ENCODE peak calls at places on chromosomes 16 and 17, in six cellular contexts. D, C, O, P, E and I are unnamed samples.

GRCh38 chr17:55005520-55005919 is 37.0 kb downstream of the STXBP4 start:
- DNase-seq in D (peak; percentile 20), O (no peak), E (no peak), C (no peak), P (peak; percentile 69), I (peak; percentile 32)

GRCh38 chr17:4599505-4600281 is 15.4 kb downstream of the SMTNL2 start:
- DNase-seq in E (no peak), P (peak; percentile 19), O (no peak), C (no peak), D (peak; percentile 53), I (peak; percentile 30)

GRCh38 chr17:13835151-13835550 is 233.4 kb upstream of the HS3ST3A1 start:
- DNase-seq in E (no peak), D (peak; percentile 25), P (no peak), O (no peak), C (no peak), I (no peak)

GRCh38 chr16:71882505-71883192 is 1.3 kb downstream of the ZNF821 start:
- DNase-seq in P (peak; percentile 81), O (no peak), D (peak; percentile 79), C (no peak), E (no peak), I (peak; percentile 78)

GRCh38 chr17:4631836-4632582 is 9.5 kb downstream of the ALOX15 start:
- DNase-seq in O (no peak), C (no peak), D (peak; percentile 38), E (no peak), P (no peak), I (no peak)

GRCh38 chr17:73856585-73856984 is 212.3 kb upstream of the SDK2 start:
- DNase-seq in E (no peak), D (no peak), C (no peak), O (no peak), P (no peak), I (no peak)

GRCh38 chr16:77820340-77820739 is 32.0 kb downstream of the VAT1L start:
- DNase-seq in P (no peak), O (no peak), D (no peak), C (no peak), E (no peak), I (no peak)

GRCh38 chr16:1781254-1781653 is 1.1 kb downstream of the SPSB3 start:
- DNase-seq in O (no peak), D (no peak), C (no peak), E (no peak), P (no peak), I (no peak)

GRCh38 chr17:77363821-77364361 is 223.1 kb downstream of the SEC14L1 start:
- DNase-seq in P (no peak), C (no peak), D (peak; percentile 66), E (no peak), O (no peak), I (peak; percentile 68)

GRCh38 chr16:11551842-11552241 is 34.9 kb downstream of the LITAF start:
- DNase-seq in D (no peak), C (no peak), O (no peak), P (no peak), E (no peak), I (no peak)

GRCh38 chr16:67928561-67929364 is 2.9 kb downstream of the CTRL start:
- DNase-seq in E (no peak), C (no peak), D (peak; percentile 42), O (peak; percentile 69), P (peak; percentile 70), I (peak; percentile 52)

GRCh38 chr17:47401100-47401499 is 77.3 kb downstream of the EFCAB13 start:
- DNase-seq in D (no peak), C (no peak), O (no peak), P (no peak), E (no peak), I (no peak)

GRCh38 chr17:82016061-82016874 is 6.4 kb downstream of the CENPX start:
- DNase-seq in E (no peak), O (no peak), C (no peak), P (no peak), D (no peak), I (no peak)

GRCh38 chr17:9700136-9700535 is 54.8 kb downstream of the USP43 start:
- DNase-seq in C (no peak), O (no peak), P (no peak), E (no peak), D (no peak), I (no peak)

GRCh38 chr17:74490716-74491115 is 24.3 kb downstream of the CD300A start:
- DNase-seq in D (no peak), P (no peak), O (peak; percentile 38), C (no peak), E (no peak), I (no peak)

GRCh38 chr17:18070861-18071340 is 16.8 kb upstream of the DRG2 start:
- DNase-seq in C (peak; percentile 3), P (no peak), O (no peak), D (peak; percentile 62), E (no peak), I (peak; percentile 47)

GRCh38 chr17:65742433-65743312 is 181.2 kb upstream of the AXIN2 start:
- DNase-seq in E (peak; percentile 57), O (no peak), P (peak; percentile 95), C (peak; percentile 48), D (peak; percentile 93), I (peak; percentile 88)

GRCh38 chr17:42460371-42460770 is 1.7 kb downstream of the ATP6V0A1 start:
- DNase-seq in D (no peak), P (no peak), O (no peak), C (no peak), E (no peak), I (no peak)

GRCh38 chr16:31029272-31029671 is 4.1 kb upstream of the STX4 start:
- DNase-seq in E (no peak), D (no peak), O (no peak), P (no peak), C (no peak), I (no peak)

GRCh38 chr17:14866266-14866665 is 398.9 kb downstream of the PMP22 start:
- DNase-seq in P (no peak), D (no peak), E (no peak), C (no peak), O (no peak), I (no peak)

GRCh38 chr17:21200590-21201301 is 13.2 kb downstream of the TMEM11 start:
- DNase-seq in C (no peak), P (no peak), D (no peak), O (no peak), E (no peak), I (no peak)

GRCh38 chr16:54265558-54266213 is 20.9 kb downstream of the IRX3 start:
- DNase-seq in C (no peak), O (no peak), E (no peak), D (no peak), P (no peak), I (peak; percentile 33)

GRCh38 chr16:57750796-57751538 is 15.4 kb downstream of the KATNB1 start:
- DNase-seq in E (no peak), D (no peak), C (no peak), P (no peak), O (no peak), I (no peak)

DNA sequence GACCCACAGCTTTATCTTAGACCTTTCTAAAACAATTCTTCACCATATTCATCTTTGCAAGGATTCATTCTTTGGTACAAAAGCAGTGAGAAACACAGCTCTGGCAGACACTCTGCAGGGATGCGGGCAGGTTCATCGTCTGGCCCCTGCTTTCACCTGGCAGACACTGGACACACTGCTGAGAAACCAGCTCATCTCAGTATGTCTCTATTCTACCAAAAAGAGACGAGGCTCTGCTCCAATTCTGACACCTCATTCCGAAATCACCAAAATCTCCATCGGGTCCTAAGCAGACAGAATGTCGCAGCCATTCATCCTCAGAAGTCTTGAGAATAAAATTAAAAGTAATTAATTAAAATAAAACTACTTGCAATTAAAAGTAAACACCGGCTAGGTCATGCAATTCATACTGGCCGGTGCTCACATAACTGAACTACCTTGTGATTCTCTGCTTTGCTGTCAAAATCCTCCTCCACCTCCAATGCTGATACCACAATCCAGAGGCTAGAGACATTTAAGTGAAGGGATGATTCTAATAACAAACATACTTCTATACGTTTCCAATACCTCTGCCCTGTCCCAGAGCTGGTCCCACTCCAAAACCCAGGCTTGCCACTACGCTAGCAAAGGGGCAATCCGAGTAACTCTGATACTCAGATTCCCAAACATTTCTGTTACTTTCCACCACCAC is 1.3 kb downstream of the RNF157 start:
- DNase-seq in P (no peak), D (no peak), O (no peak), E (no peak), C (no peak), I (no peak)
- H3K4me3 ChIP-seq in P (no peak overlapping the region), D (no peak overlapping the region), O (no peak overlapping the region), E (no peak overlapping the region), C (no peak overlapping the region), I (no peak overlapping the region)

GRCh38 chr17:72119963-72120877 is 600 bp upstream of the SOX9 start:
- DNase-seq in P (peak; percentile 73), D (peak; percentile 92), C (peak; percentile 72), E (no peak), O (peak; percentile 57), I (peak; percentile 76)
- TF ChIP-seq CTCF in P (no peak), D (no peak), C (no peak), E (no peak), O (no peak), I (no peak)

DNA sequence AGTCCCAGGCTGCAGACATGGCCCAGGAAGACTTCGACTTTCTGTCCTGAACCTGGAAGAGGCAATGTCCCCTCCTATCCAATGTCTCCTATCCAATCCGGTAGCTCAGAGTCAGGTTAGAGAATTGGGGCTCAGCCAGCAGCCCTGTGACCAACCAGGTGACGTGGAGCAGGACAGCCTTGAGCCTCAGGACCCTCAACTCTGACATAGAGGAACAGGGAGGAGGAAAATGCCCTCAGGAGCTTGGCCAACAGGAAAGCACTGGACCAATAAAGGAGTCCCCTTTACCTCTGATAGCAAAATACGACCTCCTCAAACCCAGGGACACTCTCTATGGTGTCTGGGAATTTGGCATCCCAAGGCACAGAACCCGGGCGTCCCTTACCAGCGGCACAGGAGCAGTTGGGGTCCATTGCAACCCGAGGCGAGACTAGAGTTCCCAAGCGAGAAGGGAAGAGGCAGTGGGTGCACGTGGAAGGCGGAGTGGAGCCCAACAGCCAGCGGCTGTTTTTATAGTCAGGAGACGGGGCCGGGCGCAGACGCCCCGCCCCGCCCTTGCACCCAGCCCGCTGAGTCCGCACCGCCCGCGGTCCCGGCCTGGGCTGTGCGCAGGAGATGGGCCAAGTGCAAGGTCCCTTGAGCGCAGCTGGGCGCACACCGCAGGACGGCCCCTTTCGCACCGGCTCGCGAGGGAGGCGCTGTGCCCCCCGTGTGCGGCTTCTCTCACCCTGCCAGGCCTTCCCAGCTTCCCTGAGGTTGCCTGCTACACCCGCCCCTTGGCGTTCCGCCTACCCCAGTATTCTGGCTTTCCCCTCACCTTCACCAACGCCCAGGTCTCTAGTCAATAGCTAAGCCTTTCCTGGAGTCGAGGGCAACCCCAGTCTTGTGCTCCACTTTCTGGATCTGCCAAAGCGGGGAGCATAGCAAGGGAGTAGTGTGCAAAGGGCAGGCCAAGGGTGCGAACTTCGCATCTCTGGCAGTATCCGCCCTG is at the start of gene MT1G:
- DNase-seq in C (no peak), P (no peak), E (no peak), O (peak; percentile 64), D (peak; percentile 12), I (no peak)
- H3K4me3 ChIP-seq in C (no peak within 1 kb of the TSS), P (no peak within 1 kb of the TSS), E (no peak within 1 kb of the TSS), O (no peak within 1 kb of the TSS), D (no peak within 1 kb of the TSS), I (no peak within 1 kb of the TSS)

DNA sequence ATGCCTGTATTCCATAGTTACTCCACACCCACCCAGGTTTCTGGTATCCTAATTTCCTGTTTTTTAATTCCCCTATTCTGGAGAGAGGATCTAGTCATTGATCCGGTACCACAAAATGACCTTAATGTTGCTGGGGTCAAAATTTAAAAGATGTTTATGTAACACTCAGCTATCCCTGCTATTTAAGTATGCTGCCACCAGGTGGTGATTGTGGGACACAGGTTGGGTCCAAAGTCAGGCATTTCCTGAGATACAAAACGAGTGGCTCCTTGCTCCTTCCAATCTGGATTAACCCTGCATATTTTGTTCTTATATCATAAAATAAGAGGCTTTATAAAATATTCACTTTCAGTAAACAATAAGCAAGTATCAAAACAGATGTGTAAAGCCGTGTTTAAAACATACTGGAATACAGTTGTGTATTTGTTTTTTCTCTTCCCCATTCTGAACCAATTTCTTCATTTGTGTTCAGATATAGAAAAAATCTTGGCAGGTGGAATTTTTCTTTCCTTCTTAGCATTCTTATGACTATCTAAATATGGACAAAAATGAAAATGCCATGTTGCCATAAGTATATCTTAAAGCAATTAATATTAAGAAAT is 16.3 kb downstream of the HS3ST4 start:
- DNase-seq in C (no peak), E (no peak), D (no peak), O (no peak), P (peak; percentile 49), I (peak; percentile 14)
- TF ChIP-seq CTCF in C (peak; percentile 6), E (no peak), D (no peak), O (no peak), P (peak; percentile 59), I (peak; percentile 34)